ENCODE peak calls at places on chromosomes 13 and 19, in nine cellular contexts. One of them, this sample, is unnamed.
A peak's percentile ranks its signal among the peaks of the same experiment; 100 is the strongest.

GRCh38 chr13:113043931-113044330 is 61.7 kb upstream of the F7 start:
- DNase-seq in Caco-2: no peak
- DNase-seq in activated T-helper 1 cell treated with Interleukin-2 at 50 U/mL for 16 hours: no peak
- DNase-seq in heart right ventricle: peak; percentile 1
- DNase-seq in T-helper 2 cell: no peak
- DNase-seq in GOT3: no peak
- DNase-seq in iris pigment epithelial cell: no peak
- DNase-seq in SK-N-DZ: no peak
- DNase-seq in COLO829: no peak
- DNase-seq in this sample: no peak

GRCh38 chr19:12769689-12770088 is 5.7 kb downstream of the HOOK2 start:
- DNase-seq in SK-N-DZ: peak; percentile 65
- DNase-seq in heart right ventricle: no peak
- DNase-seq in GOT3: no peak
- DNase-seq in T-helper 2 cell: peak; percentile 43
- DNase-seq in Caco-2: no peak
- DNase-seq in COLO829: no peak
- DNase-seq in activated T-helper 1 cell treated with Interleukin-2 at 50 U/mL for 16 hours: peak; percentile 54
- DNase-seq in iris pigment epithelial cell: no peak
- DNase-seq in this sample: no peak

GRCh38 chr13:45482571-45483173 is 17.9 kb downstream of the COG3 start:
- DNase-seq in activated T-helper 1 cell treated with Interleukin-2 at 50 U/mL for 16 hours: no peak
- DNase-seq in GOT3: no peak
- DNase-seq in Caco-2: no peak
- DNase-seq in T-helper 2 cell: no peak
- DNase-seq in COLO829: no peak
- DNase-seq in heart right ventricle: no peak
- DNase-seq in iris pigment epithelial cell: peak; percentile 63
- DNase-seq in SK-N-DZ: no peak
- DNase-seq in this sample: peak; percentile 38

GRCh38 chr13:34561033-34561432 is 381.0 kb upstream of the NBEA start:
- DNase-seq in iris pigment epithelial cell: no peak
- DNase-seq in heart right ventricle: no peak
- DNase-seq in Caco-2: no peak
- DNase-seq in activated T-helper 1 cell treated with Interleukin-2 at 50 U/mL for 16 hours: no peak
- DNase-seq in GOT3: no peak
- DNase-seq in SK-N-DZ: no peak
- DNase-seq in T-helper 2 cell: no peak
- DNase-seq in COLO829: no peak
- DNase-seq in this sample: no peak

GRCh38 chr19:55347442-55348009 is 7.0 kb downstream of the COX6B2 start:
- DNase-seq in iris pigment epithelial cell: no peak
- DNase-seq in Caco-2: peak; percentile 32
- DNase-seq in T-helper 2 cell: no peak
- DNase-seq in GOT3: no peak
- DNase-seq in activated T-helper 1 cell treated with Interleukin-2 at 50 U/mL for 16 hours: no peak
- DNase-seq in COLO829: no peak
- DNase-seq in heart right ventricle: no peak
- DNase-seq in SK-N-DZ: no peak
- DNase-seq in this sample: no peak

GRCh38 chr19:16722591-16722990 is 2.9 kb downstream of the NWD1 start:
- DNase-seq in T-helper 2 cell: no peak
- DNase-seq in GOT3: no peak
- DNase-seq in Caco-2: no peak
- DNase-seq in COLO829: no peak
- DNase-seq in SK-N-DZ: no peak
- DNase-seq in iris pigment epithelial cell: no peak
- DNase-seq in heart right ventricle: no peak
- DNase-seq in activated T-helper 1 cell treated with Interleukin-2 at 50 U/mL for 16 hours: no peak
- DNase-seq in this sample: no peak

GRCh38 chr19:7078007-7078406 is 8.5 kb downstream of the ZNF557 start:
- DNase-seq in activated T-helper 1 cell treated with Interleukin-2 at 50 U/mL for 16 hours: no peak
- DNase-seq in GOT3: no peak
- DNase-seq in COLO829: no peak
- DNase-seq in iris pigment epithelial cell: no peak
- DNase-seq in heart right ventricle: no peak
- DNase-seq in T-helper 2 cell: no peak
- DNase-seq in SK-N-DZ: no peak
- DNase-seq in Caco-2: no peak
- DNase-seq in this sample: no peak

GRCh38 chr13:95295026-95295425 is 6.2 kb downstream of the ABCC4 start:
- DNase-seq in SK-N-DZ: no peak
- DNase-seq in iris pigment epithelial cell: no peak
- DNase-seq in Caco-2: no peak
- DNase-seq in GOT3: no peak
- DNase-seq in heart right ventricle: no peak
- DNase-seq in T-helper 2 cell: no peak
- DNase-seq in activated T-helper 1 cell treated with Interleukin-2 at 50 U/mL for 16 hours: no peak
- DNase-seq in COLO829: no peak
- DNase-seq in this sample: no peak

GRCh38 chr19:32287811-32288227 is 57.6 kb upstream of the ZNF507 start:
- DNase-seq in COLO829: peak; percentile 44
- DNase-seq in heart right ventricle: peak; percentile 74
- DNase-seq in Caco-2: peak; percentile 72
- DNase-seq in GOT3: peak; percentile 20
- DNase-seq in activated T-helper 1 cell treated with Interleukin-2 at 50 U/mL for 16 hours: no peak
- DNase-seq in iris pigment epithelial cell: peak; percentile 76
- DNase-seq in T-helper 2 cell: no peak
- DNase-seq in SK-N-DZ: peak; percentile 16
- DNase-seq in this sample: peak; percentile 37

GRCh38 chr13:39682310-39682709 is 26.8 kb downstream of the COG6 start:
- DNase-seq in iris pigment epithelial cell: no peak
- DNase-seq in heart right ventricle: no peak
- DNase-seq in activated T-helper 1 cell treated with Interleukin-2 at 50 U/mL for 16 hours: no peak
- DNase-seq in COLO829: no peak
- DNase-seq in T-helper 2 cell: no peak
- DNase-seq in SK-N-DZ: no peak
- DNase-seq in Caco-2: no peak
- DNase-seq in GOT3: no peak
- DNase-seq in this sample: no peak

GRCh38 chr13:64347662-64348061 is 2882.5 kb downstream of the PCDH9 start:
- DNase-seq in Caco-2: no peak
- DNase-seq in COLO829: no peak
- DNase-seq in T-helper 2 cell: no peak
- DNase-seq in SK-N-DZ: no peak
- DNase-seq in GOT3: no peak
- DNase-seq in heart right ventricle: no peak
- DNase-seq in iris pigment epithelial cell: peak; percentile 15
- DNase-seq in activated T-helper 1 cell treated with Interleukin-2 at 50 U/mL for 16 hours: no peak
- DNase-seq in this sample: no peak

GRCh38 chr19:15313649-15314279 is 18.6 kb downstream of the BRD4 start:
- DNase-seq in heart right ventricle: no peak
- DNase-seq in Caco-2: no peak
- DNase-seq in SK-N-DZ: no peak
- DNase-seq in GOT3: no peak
- DNase-seq in COLO829: no peak
- DNase-seq in activated T-helper 1 cell treated with Interleukin-2 at 50 U/mL for 16 hours: no peak
- DNase-seq in iris pigment epithelial cell: no peak
- DNase-seq in T-helper 2 cell: no peak
- DNase-seq in this sample: no peak

GRCh38 chr19:42573642-42574041 is 21.1 kb downstream of the CEACAM8 start:
- DNase-seq in T-helper 2 cell: no peak
- DNase-seq in COLO829: no peak
- DNase-seq in SK-N-DZ: no peak
- DNase-seq in GOT3: no peak
- DNase-seq in activated T-helper 1 cell treated with Interleukin-2 at 50 U/mL for 16 hours: no peak
- DNase-seq in iris pigment epithelial cell: no peak
- DNase-seq in heart right ventricle: no peak
- DNase-seq in Caco-2: no peak
- DNase-seq in this sample: no peak

GRCh38 chr19:45990113-45990728 is 5.0 kb upstream of the CCDC61 start:
- DNase-seq in iris pigment epithelial cell: no peak
- DNase-seq in activated T-helper 1 cell treated with Interleukin-2 at 50 U/mL for 16 hours: no peak
- DNase-seq in COLO829: no peak
- DNase-seq in SK-N-DZ: no peak
- DNase-seq in T-helper 2 cell: no peak
- DNase-seq in heart right ventricle: no peak
- DNase-seq in GOT3: no peak
- DNase-seq in Caco-2: no peak
- DNase-seq in this sample: no peak